ENCODE peak calls at places on chromosomes 2 and 18, in ten cellular contexts. One of them, this sample, is unnamed.

GRCh38 chr18:23887493-23887892 is 127.1 kb upstream of the TTC39C start:
- DNase-seq in HCT116: no peak
- DNase-seq in esophagus muscularis mucosa: peak
- DNase-seq in transverse colon: no peak
- DNase-seq in sigmoid colon: no peak
- DNase-seq in vagina: no peak
- DNase-seq in Panc1: no peak
- DNase-seq in stomach: no peak
- DNase-seq in GM23338: no peak
- DNase-seq in spleen: no peak
- DNase-seq in this sample: no peak

GRCh38 chr2:197028230-197028629 is 101.7 kb upstream of the PGAP1 start:
- DNase-seq in sigmoid colon: no peak
- DNase-seq in vagina: no peak
- DNase-seq in stomach: no peak
- DNase-seq in esophagus muscularis mucosa: no peak
- DNase-seq in GM23338: no peak
- DNase-seq in spleen: no peak
- DNase-seq in transverse colon: no peak
- DNase-seq in Panc1: peak
- DNase-seq in HCT116: peak
- DNase-seq in this sample: no peak

GRCh38 chr2:176577054-176577453 is 307.8 kb downstream of the MTX2 start:
- DNase-seq in esophagus muscularis mucosa: no peak
- DNase-seq in vagina: no peak
- DNase-seq in sigmoid colon: no peak
- DNase-seq in Panc1: no peak
- DNase-seq in HCT116: no peak
- DNase-seq in transverse colon: no peak
- DNase-seq in stomach: no peak
- DNase-seq in spleen: no peak
- DNase-seq in GM23338: no peak
- DNase-seq in this sample: no peak

GRCh38 chr2:222652856-222653255 is 3.0 kb downstream of the FARSB start:
- DNase-seq in GM23338: no peak
- DNase-seq in stomach: no peak
- DNase-seq in spleen: no peak
- DNase-seq in HCT116: no peak
- DNase-seq in esophagus muscularis mucosa: no peak
- DNase-seq in sigmoid colon: no peak
- DNase-seq in vagina: no peak
- DNase-seq in Panc1: no peak
- DNase-seq in transverse colon: peak
- DNase-seq in this sample: no peak

GRCh38 chr18:31049189-31049588 is 6.6 kb upstream of the DSC3 start:
- DNase-seq in vagina: no peak
- DNase-seq in transverse colon: no peak
- DNase-seq in GM23338: no peak
- DNase-seq in stomach: no peak
- DNase-seq in HCT116: no peak
- DNase-seq in spleen: no peak
- DNase-seq in sigmoid colon: no peak
- DNase-seq in Panc1: no peak
- DNase-seq in esophagus muscularis mucosa: no peak
- DNase-seq in this sample: no peak

GRCh38 chr18:77207540-77207939 is 42.1 kb upstream of the GALR1 start:
- DNase-seq in Panc1: no peak
- DNase-seq in stomach: peak
- DNase-seq in HCT116: peak
- DNase-seq in transverse colon: peak
- DNase-seq in spleen: no peak
- DNase-seq in vagina: no peak
- DNase-seq in sigmoid colon: peak
- DNase-seq in GM23338: peak
- DNase-seq in esophagus muscularis mucosa: no peak
- DNase-seq in this sample: no peak

GRCh38 chr2:40087434-40087833 is 308.4 kb upstream of the THUMPD2 start:
- DNase-seq in spleen: no peak
- DNase-seq in sigmoid colon: no peak
- DNase-seq in Panc1: no peak
- DNase-seq in GM23338: no peak
- DNase-seq in esophagus muscularis mucosa: no peak
- DNase-seq in HCT116: no peak
- DNase-seq in transverse colon: no peak
- DNase-seq in vagina: no peak
- DNase-seq in stomach: no peak
- DNase-seq in this sample: no peak

GRCh38 chr2:232416521-232417470 is 10.2 kb downstream of the ALPG start:
- DNase-seq in vagina: no peak
- DNase-seq in sigmoid colon: peak
- DNase-seq in stomach: no peak
- DNase-seq in HCT116: no peak
- DNase-seq in Panc1: no peak
- DNase-seq in esophagus muscularis mucosa: no peak
- DNase-seq in spleen: no peak
- DNase-seq in transverse colon: no peak
- DNase-seq in GM23338: no peak
- DNase-seq in this sample: no peak

GRCh38 chr2:226813148-226813701 is 13.6 kb upstream of the IRS1 start:
- DNase-seq in Panc1: no peak
- DNase-seq in HCT116: no peak
- DNase-seq in spleen: no peak
- DNase-seq in sigmoid colon: no peak
- DNase-seq in stomach: no peak
- DNase-seq in GM23338: peak
- DNase-seq in esophagus muscularis mucosa: no peak
- DNase-seq in transverse colon: no peak
- DNase-seq in vagina: no peak
- DNase-seq in this sample: no peak

GRCh38 chr18:77100751-77101355 is 31.7 kb downstream of the MBP start:
- DNase-seq in HCT116: no peak
- DNase-seq in transverse colon: no peak
- DNase-seq in esophagus muscularis mucosa: no peak
- DNase-seq in stomach: no peak
- DNase-seq in spleen: no peak
- DNase-seq in Panc1: no peak
- DNase-seq in vagina: no peak
- DNase-seq in sigmoid colon: no peak
- DNase-seq in GM23338: no peak
- DNase-seq in this sample: no peak

GRCh38 chr18:59821983-59822382 is 77.8 kb upstream of the PMAIP1 start:
- DNase-seq in Panc1: no peak
- DNase-seq in spleen: no peak
- DNase-seq in HCT116: no peak
- DNase-seq in stomach: no peak
- DNase-seq in vagina: no peak
- DNase-seq in GM23338: no peak
- DNase-seq in sigmoid colon: no peak
- DNase-seq in esophagus muscularis mucosa: no peak
- DNase-seq in transverse colon: no peak
- DNase-seq in this sample: no peak

GRCh38 chr2:152456262-152456661 is 121.3 kb downstream of the FMNL2 start:
- DNase-seq in stomach: no peak
- DNase-seq in transverse colon: no peak
- DNase-seq in Panc1: no peak
- DNase-seq in spleen: no peak
- DNase-seq in GM23338: no peak
- DNase-seq in HCT116: peak
- DNase-seq in vagina: no peak
- DNase-seq in esophagus muscularis mucosa: no peak
- DNase-seq in sigmoid colon: no peak
- DNase-seq in this sample: no peak

DNA sequence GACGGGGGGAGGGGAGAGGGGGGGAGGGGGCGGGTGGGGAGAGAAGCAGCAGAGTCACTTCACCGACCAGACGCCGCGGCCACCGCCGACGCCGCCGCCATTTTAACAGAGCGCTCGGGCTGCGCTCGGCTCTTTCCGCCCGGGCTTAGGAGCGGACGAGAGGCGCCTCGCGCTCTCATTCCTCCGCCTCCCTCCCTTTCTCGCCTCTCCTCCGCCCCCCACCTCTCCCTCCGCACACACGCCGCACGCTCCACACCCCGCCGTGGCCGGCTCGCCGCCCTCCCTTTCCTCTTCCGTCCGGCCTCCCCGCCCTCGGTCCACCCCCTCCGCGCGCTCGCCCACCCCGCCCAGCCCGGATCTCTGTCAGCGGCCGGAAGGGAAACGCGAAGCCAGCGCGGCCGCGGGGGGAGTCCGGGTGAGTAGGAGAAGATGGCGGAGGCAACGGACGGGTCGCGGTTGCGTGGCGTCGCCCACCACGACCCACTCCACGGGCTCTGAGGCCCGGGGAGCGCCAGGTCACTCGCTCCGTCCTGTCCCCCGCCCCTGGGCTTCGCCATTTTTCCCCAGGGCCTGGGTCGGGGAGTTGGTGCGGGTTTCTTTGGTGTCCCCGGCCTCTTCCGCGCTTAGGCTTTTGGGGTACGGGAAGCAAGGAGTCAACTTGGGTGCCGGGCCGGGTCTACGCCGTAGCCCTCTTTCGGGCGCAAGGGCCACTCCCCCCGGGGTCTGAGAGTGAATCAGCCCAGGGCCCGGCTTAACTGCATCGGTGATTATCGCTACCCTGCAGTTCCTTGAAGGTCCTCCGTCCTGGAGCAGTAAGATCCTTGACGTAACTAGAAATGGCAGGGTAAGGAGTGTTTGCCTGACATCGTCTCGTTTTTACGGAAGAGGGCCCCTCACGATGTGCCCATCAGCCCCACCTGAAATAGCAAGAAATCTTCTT is at the start of gene USP34:
- DNase-seq in vagina: no peak
- DNase-seq in HCT116: peak
- DNase-seq in esophagus muscularis mucosa: peak
- DNase-seq in sigmoid colon: peak
- DNase-seq in transverse colon: peak
- DNase-seq in Panc1: peak
- DNase-seq in GM23338: peak
- DNase-seq in stomach: peak
- DNase-seq in spleen: peak
- DNase-seq in this sample: peak
- TF ChIP-seq POLR2AphosphoS5 in vagina: peak
- TF ChIP-seq POLR2AphosphoS5 in HCT116: peak
- TF ChIP-seq POLR2AphosphoS5 in esophagus muscularis mucosa: peak
- TF ChIP-seq POLR2AphosphoS5 in sigmoid colon: peak
- TF ChIP-seq POLR2AphosphoS5 in transverse colon: peak
- TF ChIP-seq POLR2AphosphoS5 in Panc1: peak
- TF ChIP-seq POLR2AphosphoS5 in GM23338: peak
- TF ChIP-seq POLR2AphosphoS5 in stomach: peak
- TF ChIP-seq POLR2AphosphoS5 in spleen: peak
- TF ChIP-seq POLR2AphosphoS5 in this sample: peak

DNA sequence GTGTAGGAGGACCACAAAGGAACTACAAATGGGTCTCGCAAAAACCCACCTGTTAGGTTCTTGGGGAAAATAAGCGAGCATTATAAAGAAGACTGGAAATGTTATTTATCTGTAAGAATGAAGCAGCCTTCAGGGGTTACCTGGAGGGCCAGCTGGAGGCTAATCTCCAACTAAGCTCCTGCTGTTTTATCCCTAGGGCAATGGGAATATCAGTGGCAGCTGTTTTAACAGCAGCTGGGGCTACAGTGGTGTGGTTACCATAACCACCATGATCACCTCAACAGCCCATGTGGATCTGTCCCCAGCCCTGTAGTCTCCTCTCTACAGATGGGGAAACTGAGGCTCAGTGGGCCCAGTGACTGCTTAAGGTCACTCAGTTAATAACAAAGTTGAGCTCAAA is 108.1 kb downstream of the FTCDNL1 start:
- DNase-seq in vagina: no peak
- DNase-seq in HCT116: no peak
- DNase-seq in sigmoid colon: no peak
- DNase-seq in Panc1: no peak
- DNase-seq in GM23338: no peak
- DNase-seq in spleen: no peak
- DNase-seq in transverse colon: no peak
- DNase-seq in esophagus muscularis mucosa: no peak
- DNase-seq in stomach: no peak
- DNase-seq in this sample: no peak
- TF ChIP-seq CTCF in vagina: no peak
- TF ChIP-seq CTCF in HCT116: no peak
- TF ChIP-seq CTCF in sigmoid colon: no peak
- TF ChIP-seq CTCF in Panc1: no peak
- TF ChIP-seq CTCF in GM23338: no peak
- TF ChIP-seq CTCF in spleen: no peak
- TF ChIP-seq CTCF in transverse colon: no peak
- TF ChIP-seq CTCF in esophagus muscularis mucosa: no peak
- TF ChIP-seq CTCF in stomach: no peak
- TF ChIP-seq CTCF in this sample: no peak

DNA sequence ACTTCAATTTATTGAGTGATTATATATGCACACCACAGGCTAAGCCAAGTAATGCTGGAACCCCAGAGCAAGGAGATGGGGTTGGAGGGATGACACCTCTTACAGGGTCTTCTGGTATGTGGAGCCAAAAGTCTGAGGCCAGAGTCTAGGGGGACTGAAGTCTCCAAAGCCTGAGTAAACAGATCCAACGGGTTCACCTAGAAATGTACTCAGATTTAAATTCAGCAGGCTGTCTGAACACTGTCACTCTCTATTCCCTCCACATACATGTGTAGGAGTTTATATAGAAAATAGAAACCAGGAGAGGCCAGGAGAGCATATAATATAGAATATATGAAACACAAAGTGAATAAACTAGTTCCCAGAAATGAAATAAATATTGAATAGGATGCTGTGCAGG is 76.1 kb downstream of the PPP1R1C start:
- DNase-seq in Panc1: no peak
- DNase-seq in GM23338: no peak
- DNase-seq in sigmoid colon: no peak
- DNase-seq in esophagus muscularis mucosa: no peak
- DNase-seq in transverse colon: no peak
- DNase-seq in vagina: no peak
- DNase-seq in stomach: no peak
- DNase-seq in HCT116: no peak
- DNase-seq in spleen: no peak
- DNase-seq in this sample: no peak
- H3K4me3 ChIP-seq in Panc1: no peak
- H3K4me3 ChIP-seq in GM23338: no peak
- H3K4me3 ChIP-seq in sigmoid colon: no peak
- H3K4me3 ChIP-seq in esophagus muscularis mucosa: no peak
- H3K4me3 ChIP-seq in transverse colon: no peak
- H3K4me3 ChIP-seq in vagina: no peak
- H3K4me3 ChIP-seq in stomach: no peak
- H3K4me3 ChIP-seq in HCT116: no peak
- H3K4me3 ChIP-seq in spleen: no peak
- H3K4me3 ChIP-seq in this sample: no peak

GRCh38 chr2:1249897-1250687 is 163.2 kb upstream of the TPO start:
- DNase-seq in transverse colon: no peak
- DNase-seq in vagina: no peak
- DNase-seq in spleen: no peak
- DNase-seq in stomach: no peak
- DNase-seq in HCT116: no peak
- DNase-seq in sigmoid colon: no peak
- DNase-seq in esophagus muscularis mucosa: no peak
- DNase-seq in Panc1: no peak
- DNase-seq in GM23338: no peak
- DNase-seq in this sample: no peak
- TF ChIP-seq POLR2AphosphoS5 in transverse colon: no peak
- TF ChIP-seq POLR2AphosphoS5 in vagina: no peak
- TF ChIP-seq POLR2AphosphoS5 in spleen: no peak
- TF ChIP-seq POLR2AphosphoS5 in stomach: no peak
- TF ChIP-seq POLR2AphosphoS5 in HCT116: no peak
- TF ChIP-seq POLR2AphosphoS5 in sigmoid colon: no peak
- TF ChIP-seq POLR2AphosphoS5 in esophagus muscularis mucosa: peak
- TF ChIP-seq POLR2AphosphoS5 in Panc1: no peak
- TF ChIP-seq POLR2AphosphoS5 in GM23338: no peak
- TF ChIP-seq POLR2AphosphoS5 in this sample: no peak

GRCh38 chr2:6922201-6922656 is 5.0 kb downstream of the RNF144A start:
- DNase-seq in spleen: no peak
- DNase-seq in vagina: no peak
- DNase-seq in Panc1: no peak
- DNase-seq in esophagus muscularis mucosa: no peak
- DNase-seq in transverse colon: no peak
- DNase-seq in GM23338: peak
- DNase-seq in sigmoid colon: no peak
- DNase-seq in stomach: no peak
- DNase-seq in HCT116: no peak
- DNase-seq in this sample: no peak
- TF ChIP-seq CTCF in spleen: peak
- TF ChIP-seq CTCF in vagina: no peak
- TF ChIP-seq CTCF in Panc1: no peak
- TF ChIP-seq CTCF in esophagus muscularis mucosa: no peak
- TF ChIP-seq CTCF in transverse colon: no peak
- TF ChIP-seq CTCF in GM23338: peak
- TF ChIP-seq CTCF in sigmoid colon: no peak
- TF ChIP-seq CTCF in stomach: no peak
- TF ChIP-seq CTCF in HCT116: peak
- TF ChIP-seq CTCF in this sample: peak

This sample was measured in prostate gland.